ENCODE peak calls at places on chromosomes 7 and 10, in six cellular contexts. D is cardiac muscle cell; Z is lung; T is naive thymus-derived CD4-positive, alpha-beta T cell; N is heart left ventricle; F is prostate gland. O is an unnamed sample.

GRCh38 chr10:15780353-15781135 is 60.8 kb upstream of the ITGA8 start:
- DNase-seq in D (no peak), Z (no peak), T (no peak), N (peak; percentile 76), F (peak; percentile 21), O (no peak)

GRCh38 chr10:478471-479245 is 210.8 kb downstream of the DIP2C start:
- DNase-seq in D (no peak), Z (no peak), T (no peak), N (no peak), F (no peak), O (no peak)

GRCh38 chr10:21927601-21928000 is 75.9 kb downstream of the DNAJC1 start:
- DNase-seq in D (peak; percentile 32), Z (no peak), T (no peak), N (no peak), F (no peak), O (no peak)

GRCh38 chr7:124085168-124085567 is 52.3 kb upstream of the TMEM229A start:
- DNase-seq in D (no peak), Z (no peak), T (no peak), N (no peak), F (peak; percentile 24), O (peak; percentile 98)

GRCh38 chr7:79723833-79724608 is 270.6 kb upstream of the MAGI2 start:
- DNase-seq in D (no peak), Z (no peak), T (no peak), N (no peak), F (no peak), O (no peak)

GRCh38 chr10:24931236-24931635 is 21.2 kb downstream of the PRTFDC1 start:
- DNase-seq in D (no peak), Z (no peak), T (no peak), N (no peak), F (no peak), O (no peak)

GRCh38 chr7:133099887-133100286 is 18.0 kb upstream of the CHCHD3 start:
- DNase-seq in D (no peak), Z (no peak), T (no peak), N (no peak), F (no peak), O (no peak)

GRCh38 chr7:451255-452229 is 68.1 kb downstream of the PDGFA start:
- DNase-seq in D (no peak), Z (no peak), T (no peak), N (peak; percentile 43), F (no peak), O (no peak)

GRCh38 chr10:3665316-3665908 is 119.6 kb downstream of the KLF6 start:
- DNase-seq in D (no peak), Z (no peak), T (no peak), N (no peak), F (no peak), O (no peak)

DNA sequence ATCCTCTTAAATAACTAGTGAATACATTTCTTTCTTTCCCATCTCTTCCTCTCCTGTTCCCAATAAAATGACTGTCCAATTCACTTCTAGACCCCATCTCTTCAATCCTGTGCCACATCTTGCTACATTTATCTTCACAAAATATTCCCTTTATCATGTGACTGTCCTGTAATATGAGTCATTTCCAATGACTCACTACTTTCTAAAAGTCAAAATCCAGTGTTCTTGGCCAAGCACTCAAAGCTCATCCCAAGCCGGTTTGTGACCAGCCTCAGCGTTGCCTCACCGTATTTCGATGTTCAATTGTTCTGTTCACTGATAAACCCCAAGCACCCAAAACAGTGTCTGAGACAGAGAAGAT is 104.7 kb downstream of the PARD3 start:
- DNase-seq in D (no peak), Z (no peak), T (no peak), N (no peak), F (no peak), O (no peak)
- H3K4me1 ChIP-seq in D (peaks cover 6% of the 10 kb centered on the region), Z (peaks cover 32% of the 10 kb centered on the region), T (no peaks in the 10 kb centered on the region), N (peaks cover 15% of the 10 kb centered on the region), F (no peaks in the 10 kb centered on the region), O (no peaks in the 10 kb centered on the region)

GRCh38 chr10:87661861-87662785 is 2.4 kb downstream of the PAPSS2 start:
- DNase-seq in D (no peak), Z (no peak), T (no peak), N (no peak), F (no peak), O (peak; percentile 25)
- H3K27ac ChIP-seq in D (no peak overlapping the region), Z (no peak overlapping the region), T (no peak overlapping the region), N (no peak overlapping the region), F (no peak overlapping the region), O (no peak overlapping the region)

GRCh38 chr7:156962897-156963296 is 13.4 kb downstream of the NOM1 start:
- DNase-seq in D (no peak), Z (no peak), T (no peak), N (no peak), F (no peak), O (no peak)
- H3K36me3 ChIP-seq in D (peaks cover 60% of the 10 kb centered on the region), Z (peaks cover 54% of the 10 kb centered on the region), T (peaks cover 96% of the 10 kb centered on the region), N (peaks cover 97% of the 10 kb centered on the region), F (no peaks in the 10 kb centered on the region), O (peaks cover 15% of the 10 kb centered on the region)

DNA sequence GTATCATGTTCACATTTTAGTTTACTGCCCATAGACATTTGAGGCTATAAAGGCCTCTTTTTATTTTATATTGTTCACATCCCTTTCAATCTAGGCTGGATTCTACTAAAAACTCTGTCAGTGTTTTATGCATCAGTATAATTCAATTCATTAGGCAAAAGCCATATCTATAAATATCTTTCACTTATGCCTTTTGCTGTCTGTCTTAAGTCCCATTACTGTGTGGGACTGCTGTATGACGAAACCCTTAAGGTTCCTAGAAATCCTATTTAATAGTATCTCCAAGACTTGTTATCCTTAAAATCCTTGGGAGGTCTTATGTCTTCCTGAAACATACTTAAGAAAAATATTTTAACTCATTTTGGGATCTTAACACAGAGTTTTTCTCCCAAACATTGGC is 139.2 kb downstream of the HGF start:
- DNase-seq in D (no peak), Z (no peak), T (no peak), N (no peak), F (no peak), O (no peak)
- H3K4me1 ChIP-seq in D (no peaks in the 10 kb centered on the region), Z (no peaks in the 10 kb centered on the region), T (no peaks in the 10 kb centered on the region), N (no peaks in the 10 kb centered on the region), F (no peaks in the 10 kb centered on the region), O (no peaks in the 10 kb centered on the region)

O was measured in small intestine.